ENCODE peak calls at places on chromosomes 1 and 21, in four cellular contexts. K is ovary, V is DND-41, S is prostate gland. L is an unnamed sample.

GRCh38 chr21:16468191-16468590 is 738.4 kb downstream of the USP25 start:
- DNase-seq in V (no peak), S (no peak), K (no peak), L (no peak)

GRCh38 chr1:172826096-172826741 is 167.3 kb downstream of the FASLG start:
- DNase-seq in K (no peak), S (no peak), V (peak), L (peak)

GRCh38 chr21:40841524-40842196 is 5.3 kb downstream of the DSCAM start:
- DNase-seq in S (peak), V (no peak), K (no peak), L (peak)

GRCh38 chr1:23196627-23197328 is 20.5 kb downstream of the HTR1D start:
- DNase-seq in S (no peak), K (no peak), V (no peak), L (no peak)

GRCh38 chr1:21963477-21964217 is 13.2 kb upstream of the CELA3B start:
- DNase-seq in K (peak), S (peak), V (peak), L (peak)

GRCh38 chr1:230414102-230414501 is 12.0 kb downstream of the PGBD5 start:
- DNase-seq in K (no peak), S (no peak), V (no peak), L (no peak)

GRCh38 chr1:205849619-205850355 is at the start of gene PM20D1:
- DNase-seq in K (peak), S (peak), V (no peak), L (peak)

GRCh38 chr1:161172776-161173376 is 4.4 kb downstream of the B4GALT3 start:
- DNase-seq in K (no peak), V (no peak), S (no peak), L (no peak)

GRCh38 chr1:248793592-248793991 is 32.1 kb downstream of the SH3BP5L start:
- DNase-seq in S (no peak), V (no peak), K (no peak), L (no peak)

GRCh38 chr1:41414716-41415306 is 53.6 kb downstream of the FOXO6 start:
- DNase-seq in V (no peak), K (no peak), S (peak), L (no peak)

GRCh38 chr1:31421404-31422040 is 8.5 kb downstream of the SERINC2 start:
- DNase-seq in S (no peak), V (peak), K (no peak), L (no peak)

GRCh38 chr1:171252482-171252881 is 4.2 kb downstream of the FMO1 start:
- DNase-seq in S (no peak), V (peak), K (no peak), L (no peak)

GRCh38 chr1:14363707-14364413 is 234.6 kb upstream of the KAZN start:
- DNase-seq in S (no peak), K (no peak), V (peak), L (no peak)

GRCh38 chr1:2529776-2530500 is at the start of gene HES5:
- DNase-seq in K (no peak), S (no peak), V (no peak), L (no peak)

GRCh38 chr1:187074445-187075045 is 245.8 kb downstream of the PLA2G4A start:
- DNase-seq in K (no peak), S (no peak), V (no peak), L (no peak)

GRCh38 chr1:103111926-103112325 is 3.6 kb upstream of the COL11A1 start:
- DNase-seq in S (no peak), V (no peak), K (no peak), L (no peak)

GRCh38 chr21:16186742-16187141 is 457.0 kb downstream of the USP25 start:
- DNase-seq in S (no peak), K (no peak), V (no peak), L (no peak)

GRCh38 chr1:61869691-61870109 is 127.4 kb downstream of the PATJ start:
- DNase-seq in S (no peak), K (no peak), V (no peak), L (no peak)

GRCh38 chr1:101816262-101816661 is 180.5 kb downstream of the OLFM3 start:
- DNase-seq in V (no peak), K (no peak), S (no peak), L (no peak)

GRCh38 chr1:37399830-37400790 is 74.3 kb upstream of the ZC3H12A start:
- DNase-seq in V (no peak), K (no peak), S (no peak), L (no peak)

GRCh38 chr1:77446841-77447555 is 165.2 kb downstream of the AK5 start:
- DNase-seq in S (no peak), K (no peak), V (no peak), L (no peak)

GRCh38 chr1:19011832-19012231 is 55.4 kb upstream of the IFFO2 start:
- DNase-seq in S (no peak), V (no peak), K (no peak), L (peak)

GRCh38 chr1:224696891-224697765 is 81.0 kb downstream of the CNIH3 start:
- DNase-seq in V (no peak), S (no peak), K (no peak), L (no peak)

GRCh38 chr1:109239580-109240068 is 9.7 kb upstream of the CELSR2 start:
- DNase-seq in S (no peak), K (no peak), V (peak), L (no peak)

GRCh38 chr1:225426395-225427248 is 1.2 kb downstream of the LBR start:
- DNase-seq in K (no peak), V (peak), S (no peak), L (no peak)

GRCh38 chr1:37633040-37633949 is 1.4 kb downstream of the RSPO1 start:
- DNase-seq in K (no peak), S (no peak), V (no peak), L (no peak)

GRCh38 chr21:39714331-39714730 is 30.7 kb upstream of the IGSF5 start:
- DNase-seq in K (no peak), S (no peak), V (no peak), L (no peak)

GRCh38 chr1:34899471-34899870 is 30.0 kb downstream of the DLGAP3 start:
- DNase-seq in S (no peak), V (no peak), K (no peak), L (no peak)

GRCh38 chr1:114154146-114154962 is 685 bp upstream of the SYT6 start:
- DNase-seq in S (no peak), K (no peak), V (no peak), L (peak)

DNA sequence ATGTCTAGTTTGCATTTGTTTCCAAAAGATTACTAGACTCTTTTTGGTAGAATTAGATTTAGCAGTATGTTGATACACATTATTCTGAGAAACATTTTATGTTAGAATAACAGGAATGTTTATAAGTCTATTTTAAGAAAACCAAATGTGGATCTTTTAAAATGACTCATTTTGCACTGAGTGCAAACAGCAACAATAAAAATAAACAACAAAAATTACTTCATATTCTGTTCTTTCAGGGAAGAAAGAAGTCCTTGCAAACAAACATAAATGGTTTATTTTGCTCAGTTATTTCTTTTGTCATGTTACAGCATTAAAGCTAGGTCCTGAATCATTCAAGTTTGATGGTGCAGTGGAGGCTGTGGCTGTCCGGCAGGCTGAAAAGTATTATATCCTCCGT is 106.8 kb upstream of the TENT5C start:
- DNase-seq in S (no peak), K (no peak), V (no peak), L (no peak)
- TF ChIP-seq CTCF in S (no peak), K (no peak), V (no peak), L (no peak)

DNA sequence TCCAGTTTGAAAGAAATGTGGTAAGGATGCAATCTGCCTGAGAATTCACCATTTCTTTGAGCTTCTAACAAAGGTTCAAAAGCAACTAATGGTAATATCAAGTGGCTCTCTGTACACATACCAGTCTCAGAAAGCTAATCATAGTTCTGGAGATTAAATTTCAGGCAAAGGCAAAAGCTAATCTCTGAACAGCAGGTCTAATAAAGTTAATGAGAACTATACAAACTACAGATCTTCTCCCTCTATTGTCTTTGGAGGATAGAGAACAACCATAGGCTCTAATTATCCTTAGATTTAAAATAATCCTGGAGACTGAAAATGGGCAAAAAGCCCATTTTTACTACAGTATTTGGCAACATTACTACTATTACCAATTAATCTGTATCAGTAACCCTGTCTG is 5.0 kb downstream of the DIPK1A start:
- DNase-seq in K (no peak), S (no peak), V (no peak), L (no peak)
- H3K4me3 ChIP-seq in K (no peak), S (no peak), V (no peak), L (no peak)

GRCh38 chr1:232531291-232531690 is 98.6 kb downstream of the SIPA1L2 start:
- DNase-seq in K (no peak), S (no peak), V (no peak), L (no peak)
- TF ChIP-seq CTCF in K (no peak), S (no peak), V (no peak), L (no peak)

GRCh38 chr1:39491146-39491921 is at the start of gene BMP8A:
- DNase-seq in K (peak), V (peak), S (peak), L (no peak)
- H3K4me3 ChIP-seq in K (peak), V (no peak), S (peak), L (peak)

DNA sequence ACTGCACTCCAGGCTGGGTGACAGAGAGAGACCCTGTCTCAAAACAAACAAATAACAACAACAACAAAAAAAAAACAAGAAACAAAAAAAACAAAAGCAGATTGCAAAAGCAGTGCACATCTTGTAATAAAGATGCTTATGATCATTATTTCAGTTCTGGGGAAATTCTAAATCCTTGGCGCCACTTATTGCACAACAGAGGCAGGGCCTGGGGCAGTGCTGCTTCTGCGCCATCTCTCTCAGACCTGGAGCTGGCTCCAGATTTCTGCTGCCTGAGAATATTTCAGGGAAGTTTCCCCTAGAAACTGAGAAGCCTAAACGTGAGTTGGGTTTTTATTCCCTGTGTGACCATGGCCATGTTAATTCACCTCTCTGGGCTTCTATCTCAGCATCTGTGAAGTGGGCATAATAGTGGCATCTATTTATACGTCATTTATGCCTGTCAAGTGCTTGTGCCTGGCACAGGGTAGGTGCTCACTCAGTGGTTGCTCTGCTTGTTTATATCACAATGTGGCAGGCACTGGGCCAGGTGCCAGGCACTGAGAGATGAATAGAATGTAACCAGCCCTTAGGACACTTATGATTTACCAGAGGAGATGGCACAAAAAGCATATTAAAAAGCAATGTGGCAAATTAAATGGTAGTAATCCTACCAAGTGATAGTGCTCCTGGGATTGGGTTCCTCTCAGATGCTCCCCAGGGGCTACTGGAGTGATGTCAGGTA is 67.9 kb downstream of the MDM4 start:
- DNase-seq in S (peak), V (no peak), K (no peak), L (no peak)
- TF ChIP-seq CTCF in S (no peak), V (no peak), K (no peak), L (no peak)

GRCh38 chr1:244319283-244320132 is 132.2 kb downstream of the ADSS2 start:
- DNase-seq in S (no peak), V (peak), K (no peak), L (no peak)

GRCh38 chr1:244322181-244322580 is 129.5 kb downstream of the ADSS2 start:
- DNase-seq in S (no peak), V (no peak), K (no peak), L (no peak)

GRCh38 chr1:244325056-244325764 is 126.5 kb downstream of the ADSS2 start:
- DNase-seq in S (no peak), V (no peak), K (no peak), L (no peak)

GRCh38 chr1:244324176-244324883 is 127.4 kb downstream of the ADSS2 start:
- DNase-seq in K (no peak), V (no peak), S (no peak), L (no peak)

DNA sequence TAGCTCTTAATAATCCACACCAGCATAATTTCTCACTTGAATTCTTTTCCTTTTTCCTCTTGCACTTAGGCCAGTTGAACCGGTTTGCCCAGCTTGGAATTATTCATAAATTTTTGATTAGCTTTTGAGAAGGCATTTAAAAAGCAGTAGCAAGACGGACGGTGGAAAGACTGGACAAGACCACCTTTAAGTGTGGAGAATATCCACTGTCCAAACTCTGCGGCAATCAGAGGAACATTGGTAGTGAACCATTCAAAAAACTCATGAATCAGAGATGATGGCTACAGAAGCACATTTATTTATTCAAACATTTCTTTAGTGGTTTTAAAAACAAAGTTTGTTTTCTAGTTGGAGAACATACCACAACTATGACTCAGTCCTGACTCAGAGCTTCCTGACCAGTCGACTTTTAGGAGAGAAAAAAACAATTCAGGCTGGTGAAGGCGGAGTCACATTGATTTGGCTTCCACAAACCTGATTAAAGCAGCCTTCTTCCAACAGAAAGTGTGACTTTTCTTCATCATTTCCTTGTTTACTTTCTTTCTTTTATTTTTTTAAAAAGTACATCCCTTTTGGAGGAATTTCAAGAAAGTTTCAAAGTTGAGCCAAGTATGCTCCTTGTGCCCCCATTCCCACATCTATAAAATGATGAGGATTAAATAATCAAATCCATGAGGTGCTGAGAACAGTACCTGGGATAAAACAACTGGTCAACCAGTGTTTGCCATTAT is 128.8 kb downstream of the ADSS2 start:
- DNase-seq in V (no peak), S (peak), K (no peak), L (peak)
- H3K4me3 ChIP-seq in V (no peak), S (no peak), K (no peak), L (no peak)

L was measured in adrenal gland.